ENCODE peak calls at places on chromosomes 4 and X, in four cellular contexts. One of them, this sample, is unnamed.

GRCh38 chr4:156413411-156413985 is 459.8 kb upstream of the CTSO start:
- DNase-seq in SW480: no peak
- DNase-seq in GM23248: no peak
- DNase-seq in GM19239: no peak
- DNase-seq in this sample: no peak

GRCh38 chr4:156553659-156554058 is 417.9 kb downstream of the PDGFC start:
- DNase-seq in SW480: no peak
- DNase-seq in GM23248: no peak
- DNase-seq in GM19239: no peak
- DNase-seq in this sample: no peak

GRCh38 chr4:92303621-92304027 is at the start of gene GRID2:
- DNase-seq in SW480: no peak
- DNase-seq in GM23248: peak
- DNase-seq in GM19239: no peak
- DNase-seq in this sample: no peak

GRCh38 chrX:115017455-115017854 is at the start of gene IL13RA2:
- DNase-seq in SW480: no peak
- DNase-seq in GM23248: no peak
- DNase-seq in GM19239: no peak
- DNase-seq in this sample: no peak

GRCh38 chr4:169286562-169287301 is 16.0 kb upstream of the SH3RF1 start:
- DNase-seq in SW480: no peak
- DNase-seq in GM23248: peak
- DNase-seq in GM19239: no peak
- DNase-seq in this sample: peak

GRCh38 chrX:50813843-50814661 is at the start of gene SHROOM4:
- DNase-seq in SW480: no peak
- DNase-seq in GM23248: peak
- DNase-seq in GM19239: no peak
- DNase-seq in this sample: no peak

GRCh38 chr4:119525771-119526712 is 102.6 kb downstream of the PDE5A start:
- DNase-seq in SW480: no peak
- DNase-seq in GM23248: peak
- DNase-seq in GM19239: no peak
- DNase-seq in this sample: no peak

GRCh38 chr4:4990329-4990728 is 28.9 kb downstream of the CYTL1 start:
- DNase-seq in SW480: no peak
- DNase-seq in GM23248: peak
- DNase-seq in GM19239: no peak
- DNase-seq in this sample: no peak

GRCh38 chr4:72820107-72820506 is 249.4 kb downstream of the COX18 start:
- DNase-seq in SW480: no peak
- DNase-seq in GM23248: no peak
- DNase-seq in GM19239: no peak
- DNase-seq in this sample: no peak

GRCh38 chrX:135328421-135329005 is 19.2 kb downstream of the ETDC start:
- DNase-seq in SW480: no peak
- DNase-seq in GM23248: peak
- DNase-seq in GM19239: no peak
- DNase-seq in this sample: no peak